ENCODE peak calls at places on chromosome 16, in nine cellular contexts. J is colonic mucosa, X is psoas muscle, E is body of pancreas, H is mucosa of descending colon, O is uterus, T is fibroblast of lung, V is hepatocyte, I is heart left ventricle. W is an unnamed sample.

GRCh38 chr16:70157477-70158260 is 15.9 kb upstream of the CLEC18C start:
- DNase-seq in O (no peak), I (no peak), H (no peak), J (no peak), T (no peak), V (peak; percentile 55), X (no peak), E (no peak), W (no peak)

GRCh38 chr16:69223882-69224281 is 36.9 kb downstream of the SNTB2 start:
- DNase-seq in O (no peak), H (no peak), E (no peak), V (no peak), I (no peak), T (peak; percentile 62), X (no peak), J (no peak), W (no peak)

GRCh38 chr16:19666451-19666850 is 51.6 kb downstream of the KNOP1 start:
- DNase-seq in E (no peak), H (no peak), V (no peak), I (peak; percentile 61), X (no peak), T (no peak), J (no peak), O (no peak), W (no peak)

GRCh38 chr16:51222016-51222415 is 70.9 kb upstream of the SALL1 start:
- DNase-seq in X (no peak), J (no peak), E (no peak), I (no peak), O (no peak), T (no peak), V (no peak), H (no peak), W (no peak)

GRCh38 chr16:30985401-30986128 is 558 bp downstream of the HSD3B7 start:
- DNase-seq in T (no peak), X (peak; percentile 72), J (peak; percentile 75), I (peak; percentile 54), E (peak; percentile 92), H (peak; percentile 85), V (peak; percentile 80), O (peak; percentile 31), W (peak; percentile 93)

GRCh38 chr16:69930117-69930776 is 20.9 kb upstream of the CLEC18A start:
- DNase-seq in J (peak; percentile 61), X (peak; percentile 44), E (peak; percentile 63), I (peak; percentile 50), V (peak; percentile 79), T (peak; percentile 41), O (peak; percentile 71), H (no peak), W (no peak)

GRCh38 chr16:80852261-80852872 is 48.0 kb upstream of the CDYL2 start:
- DNase-seq in T (peak; percentile 17), I (no peak), V (peak; percentile 41), X (no peak), J (peak; percentile 34), O (no peak), H (no peak), E (peak; percentile 22), W (no peak)

GRCh38 chr16:81280393-81280792 is 34.4 kb upstream of the GAN start:
- DNase-seq in J (no peak), O (no peak), X (no peak), H (no peak), V (no peak), E (no peak), T (peak; percentile 54), I (no peak), W (no peak)

GRCh38 chr16:31107465-31107867 is 720 bp upstream of the BCKDK start:
- DNase-seq in E (no peak), I (no peak), O (no peak), T (no peak), J (no peak), X (no peak), H (no peak), V (peak; percentile 2), W (no peak)

GRCh38 chr16:52773026-52773425 is 226.1 kb upstream of the TOX3 start:
- DNase-seq in E (no peak), H (no peak), V (no peak), I (no peak), J (no peak), O (no peak), T (no peak), X (no peak), W (no peak)

GRCh38 chr16:73730496-73731090 is 566.0 kb upstream of the PSMD7 start:
- DNase-seq in J (no peak), I (no peak), V (no peak), E (no peak), T (no peak), H (no peak), X (no peak), O (no peak), W (no peak)

GRCh38 chr16:80285089-80285488 is 255.7 kb upstream of the DYNLRB2 start:
- DNase-seq in V (peak; percentile 39), T (peak; percentile 93), O (no peak), J (no peak), H (no peak), E (no peak), I (no peak), X (no peak), W (no peak)

GRCh38 chr16:56532714-56533113 is 12.9 kb upstream of the BBS2 start:
- DNase-seq in O (no peak), H (no peak), J (no peak), E (no peak), T (no peak), V (no peak), I (no peak), X (no peak), W (no peak)

GRCh38 chr16:29784901-29785500 is 5.5 kb upstream of the KIF22 start:
- DNase-seq in T (peak; percentile 58), J (peak; percentile 59), O (peak; percentile 61), V (peak; percentile 82), I (peak; percentile 82), H (peak; percentile 81), X (peak; percentile 80), E (peak; percentile 77), W (peak; percentile 94)

GRCh38 chr16:87821346-87822001 is 47.8 kb downstream of the SLC7A5 start:
- DNase-seq in O (no peak), V (no peak), I (no peak), X (no peak), E (no peak), T (no peak), J (no peak), H (no peak), W (no peak)
- H3K4me3 ChIP-seq in O (no peak overlapping the region), V (no peak overlapping the region), I (no peak overlapping the region), X (no peak overlapping the region), E (no peak overlapping the region), T (no peak overlapping the region), J (no peak overlapping the region), H (no peak overlapping the region), W (no peak overlapping the region)

GRCh38 chr16:67326115-67326471 is 448 bp downstream of the KCTD19 start:
- DNase-seq in J (no peak), X (no peak), H (no peak), T (no peak), I (no peak), V (no peak), O (no peak), E (no peak), W (no peak)

GRCh38 chr16:67329901-67330300 is 3.3 kb downstream of the LRRC36 start:
- DNase-seq in J (no peak), O (no peak), H (no peak), E (no peak), V (no peak), X (no peak), T (no peak), I (no peak), W (no peak)

GRCh38 chr16:67327774-67328173 is 1.2 kb downstream of the LRRC36 start:
- DNase-seq in T (no peak), X (no peak), E (no peak), J (no peak), I (no peak), V (no peak), H (no peak), O (no peak), W (no peak)

DNA sequence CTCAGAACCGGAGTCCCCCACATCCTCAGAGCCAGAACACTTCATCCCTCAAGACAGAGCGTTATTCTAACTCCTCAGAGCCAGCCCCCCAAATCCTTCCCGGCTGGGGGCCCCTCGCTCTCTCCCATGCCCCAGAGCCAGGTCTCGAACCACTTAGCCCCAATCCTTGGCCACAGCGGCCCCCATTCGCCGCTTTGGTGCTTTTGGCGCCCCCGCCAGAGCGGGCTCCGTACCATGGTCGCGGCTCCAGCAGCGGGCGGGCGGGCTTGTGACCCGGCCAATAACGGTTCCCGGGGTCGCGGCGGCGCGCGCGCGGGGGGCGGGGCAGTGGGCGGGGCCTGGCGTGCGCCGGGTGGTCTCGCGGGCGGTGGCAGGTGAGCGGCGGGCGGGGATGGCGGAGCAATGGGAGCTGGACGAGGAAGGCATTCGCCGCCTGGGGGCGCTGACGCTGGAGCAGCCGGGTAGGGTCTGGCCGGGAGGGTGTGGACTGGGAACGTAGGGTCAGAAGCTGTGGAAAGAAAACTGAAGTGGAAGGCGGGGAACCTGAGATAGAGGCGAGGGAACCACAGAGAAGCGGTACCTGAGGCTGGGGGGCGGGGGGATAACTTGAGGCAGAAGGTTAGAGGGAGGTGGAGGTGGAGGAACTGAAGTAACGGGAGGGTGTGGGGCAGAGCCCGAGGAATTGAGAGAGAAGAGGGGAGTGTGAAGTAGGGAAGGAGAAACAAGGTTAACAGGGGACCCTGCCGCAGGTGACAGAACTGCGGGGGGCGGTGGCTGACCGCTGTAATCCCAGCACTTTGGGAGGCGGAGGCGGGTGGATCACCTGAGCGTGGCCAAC is at the start of the genes KCTD19 and LRRC36:
- DNase-seq in E (peak; percentile 82), X (peak; percentile 57), I (peak; percentile 58), V (peak; percentile 80), J (peak; percentile 77), H (peak; percentile 75), O (peak; percentile 55), T (no peak), W (peak; percentile 83)
- TF ChIP-seq CTCF in E (peak; percentile 60), X (peak; percentile 27), I (peak; percentile 50), V (peak; percentile 54), J (no peak), H (peak; percentile 26), O (peak; percentile 18), T (peak; percentile 19), W (peak; percentile 63)

GRCh38 chr16:75005697-75006096 is 6.9 kb downstream of the ZNRF1 start:
- DNase-seq in T (no peak), J (no peak), H (no peak), E (no peak), V (no peak), X (no peak), I (no peak), O (no peak), W (no peak)
- H3K4me1 ChIP-seq in T (peaks cover 9% of the 10 kb centered on the region), J (no peaks in the 10 kb centered on the region), H (peaks cover 3% of the 10 kb centered on the region), E (peaks cover 3% of the 10 kb centered on the region), V (peaks cover 15% of the 10 kb centered on the region), X (peaks cover 44% of the 10 kb centered on the region), I (peaks cover 24% of the 10 kb centered on the region), O (peaks cover under 1% of the 10 kb centered on the region), W (no peaks in the 10 kb centered on the region)

DNA sequence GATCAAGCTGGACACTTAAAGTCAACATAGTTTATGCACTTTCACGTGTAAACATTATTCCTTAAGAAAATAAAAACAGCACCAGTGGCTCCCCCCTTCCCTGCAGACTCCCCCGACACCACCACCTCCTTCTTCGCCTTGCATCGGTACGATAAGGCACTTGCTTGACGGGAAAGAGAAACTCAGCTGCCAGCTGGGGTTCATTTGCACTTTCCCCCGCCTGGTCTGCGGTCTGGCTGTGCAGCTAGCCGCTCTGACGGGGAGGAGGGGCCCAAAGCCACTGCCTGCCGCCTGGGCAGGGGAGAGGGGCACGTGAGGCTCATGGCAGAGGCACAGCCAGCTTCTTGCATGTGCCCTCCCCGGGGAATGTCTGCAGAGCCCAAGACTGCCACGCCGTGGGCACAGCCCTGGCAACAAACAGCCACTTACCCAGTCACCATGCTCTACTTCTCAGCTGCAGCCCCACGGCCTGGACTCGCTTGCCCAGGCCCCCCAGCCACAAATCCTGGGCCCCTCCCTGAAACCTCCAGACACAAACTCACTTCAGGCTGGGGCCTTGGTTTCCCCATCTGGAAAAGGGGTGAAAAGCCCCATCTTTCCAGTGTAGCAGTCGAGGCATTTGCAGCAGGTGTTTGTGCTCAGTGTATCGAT is 16.5 kb upstream of the PRM1 start:
- DNase-seq in H (peak; percentile 89), J (peak; percentile 66), I (peak; percentile 78), O (peak; percentile 58), V (peak; percentile 74), X (peak; percentile 62), E (peak; percentile 89), T (peak; percentile 81), W (peak; percentile 94)
- H3K4me3 ChIP-seq in H (no peak overlapping the region), J (no peak overlapping the region), I (peak overlapping the region; percentile 34), O (peak overlapping the region; percentile 18), V (no peak overlapping the region), X (peak overlapping the region; percentile 32), E (no peak overlapping the region), T (no peak overlapping the region), W (peak overlapping the region; percentile 23)

W was measured in kidney.